ENCODE peak calls at places on chromosomes 4 and X, in six cellular contexts. K, A, C, Y, N and X are unnamed samples.

GRCh38 chr4:74473155-74473811 is 28.3 kb downstream of the AREG start:
- DNase-seq in Y (peak; percentile 92), C (peak; percentile 27), A (no peak), N (peak; percentile 91), K (no peak), X (peak; percentile 63)

GRCh38 chr4:88818650-88819470 is 121.2 kb upstream of the NAP1L5 start:
- DNase-seq in K (no peak), N (peak; percentile 46), C (peak; percentile 57), Y (peak; percentile 66), A (peak; percentile 69), X (peak; percentile 20)

GRCh38 chr4:7771056-7771455 is 168.6 kb downstream of the AFAP1 start:
- DNase-seq in K (peak; percentile 20), N (no peak), A (no peak), Y (no peak), C (no peak), X (no peak)

GRCh38 chrX:155056877-155057792 is 13.8 kb downstream of the CMC4 start:
- DNase-seq in K (peak; percentile 71), Y (peak; percentile 85), C (peak; percentile 68), A (peak; percentile 70), N (peak; percentile 45), X (peak; percentile 26)

GRCh38 chrX:11770320-11770719 is 12.3 kb downstream of the MSL3 start:
- DNase-seq in A (no peak), K (no peak), Y (peak; percentile 71), N (peak; percentile 28), C (peak; percentile 49), X (no peak)

GRCh38 chrX:115330498-115331138 is 41.1 kb downstream of the LUZP4 start:
- DNase-seq in C (no peak), K (no peak), A (peak; percentile 28), Y (peak; percentile 82), N (peak; percentile 42), X (no peak)

GRCh38 chrX:2500091-2500680 is 590 bp downstream of the DHRSX start:
- DNase-seq in N (peak; percentile 52), C (peak; percentile 30), K (peak; percentile 79), A (peak; percentile 45), Y (peak; percentile 50), X (no peak)

GRCh38 chr4:67460574-67460973 is 84.7 kb downstream of the CENPC start:
- DNase-seq in A (no peak), C (no peak), N (no peak), K (no peak), Y (no peak), X (no peak)

GRCh38 chrX:136112781-136113180 is 34.6 kb upstream of the FHL1 start:
- DNase-seq in N (no peak), K (no peak), Y (peak; percentile 0), A (no peak), C (no peak), X (no peak)

GRCh38 chr4:14632041-14632440 is 370.2 kb upstream of the CPEB2 start:
- DNase-seq in C (no peak), K (no peak), A (no peak), Y (no peak), N (no peak), X (no peak)

GRCh38 chr4:183522821-183523220 is 18.0 kb downstream of the ING2 start:
- DNase-seq in N (no peak), Y (no peak), C (no peak), A (no peak), K (no peak), X (no peak)

GRCh38 chr4:122652379-122652778 is 31.5 kb upstream of the IL21 start:
- DNase-seq in Y (peak; percentile 84), K (no peak), A (peak; percentile 32), N (peak; percentile 79), C (no peak), X (peak; percentile 44)

GRCh38 chr4:124334119-124334518 is 378.4 kb downstream of the ANKRD50 start:
- DNase-seq in A (peak; percentile 28), N (peak; percentile 83), C (no peak), Y (peak; percentile 91), K (no peak), X (peak; percentile 66)

GRCh38 chrX:132501606-132502005 is 12.8 kb upstream of the MBNL3 start:
- DNase-seq in N (no peak), Y (no peak), K (no peak), A (no peak), C (no peak), X (no peak)

GRCh38 chr4:83234902-83235644 is 49.5 kb downstream of the COQ2 start:
- DNase-seq in K (no peak), N (no peak), C (no peak), Y (no peak), A (no peak), X (no peak)

GRCh38 chr4:76987153-76987562 is 37.6 kb downstream of the SEPTIN11 start:
- DNase-seq in C (peak; percentile 27), Y (peak; percentile 97), N (peak; percentile 96), K (no peak), A (no peak), X (peak; percentile 96)

GRCh38 chr4:169745291-169745690 is 12.5 kb downstream of the HPF1 start:
- DNase-seq in N (no peak), K (no peak), Y (peak; percentile 81), C (no peak), A (no peak), X (no peak)

DNA sequence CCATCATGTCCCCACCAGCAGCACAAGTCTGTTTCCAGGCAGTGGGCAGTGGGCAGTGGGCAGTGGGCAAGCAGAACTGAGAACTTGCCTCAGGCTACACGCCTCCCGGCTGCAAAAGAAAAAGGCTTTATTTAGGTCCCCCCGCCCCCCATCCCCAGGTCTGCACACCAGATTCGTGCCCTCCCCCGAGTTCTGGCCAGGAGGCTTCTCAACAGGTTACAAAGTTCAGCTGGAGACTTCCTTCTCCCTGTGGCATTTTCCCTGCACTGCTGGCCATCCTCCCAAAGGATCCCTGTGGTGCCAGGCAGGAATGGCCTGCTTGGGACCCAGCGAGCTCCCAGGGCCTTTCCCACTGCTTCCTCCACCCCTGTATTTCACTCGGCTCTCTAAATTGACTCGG is 97.0 kb upstream of the TRIM2 start:
- DNase-seq in Y (no peak), A (no peak), N (no peak), K (no peak), C (no peak), X (no peak)
- H3K27me3 ChIP-seq in Y (no peaks in the 10 kb centered on the region), A (no peaks in the 10 kb centered on the region), N (peaks cover 6% of the 10 kb centered on the region), K (no peaks in the 10 kb centered on the region), C (no peaks in the 10 kb centered on the region), X (peaks cover 20% of the 10 kb centered on the region)

DNA sequence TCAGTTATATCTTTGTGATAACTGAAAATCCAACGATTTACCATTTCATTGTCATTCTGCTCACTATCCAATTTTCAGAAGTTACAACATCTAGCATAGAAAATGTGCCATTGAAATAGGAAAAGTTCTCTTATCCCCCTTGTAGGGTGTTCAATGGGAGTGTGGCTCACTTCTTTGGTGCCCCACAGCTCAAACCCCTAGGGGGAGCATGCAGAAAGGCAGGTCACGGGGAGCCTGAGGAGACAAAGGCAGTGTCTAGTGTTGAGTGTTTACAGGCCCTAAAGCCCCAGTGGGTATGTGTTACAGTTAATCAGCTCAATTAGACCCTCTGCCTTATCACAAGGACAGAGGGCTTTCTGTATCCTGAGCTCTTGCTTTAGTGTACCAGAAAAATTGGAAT is 243.4 kb upstream of the GRID2 start:
- DNase-seq in K (no peak), C (no peak), A (no peak), N (no peak), Y (no peak), X (no peak)
- H3K27ac ChIP-seq in K (no peak overlapping the region), C (no peak overlapping the region), A (no peak overlapping the region), N (no peak overlapping the region), Y (no peak overlapping the region), X (no peak overlapping the region)

GRCh38 chrX:84475101-84475500 is 27.2 kb downstream of the HDX start:
- DNase-seq in K (no peak), A (no peak), Y (no peak), C (no peak), N (no peak), X (no peak)
- H3K27me3 ChIP-seq in K (no peaks in the 10 kb centered on the region), A (no peaks in the 10 kb centered on the region), Y (no peaks in the 10 kb centered on the region), C (no peaks in the 10 kb centered on the region), N (no peaks in the 10 kb centered on the region), X (no peaks in the 10 kb centered on the region)

GRCh38 chr4:26356067-26356466 is 35.3 kb downstream of the RBPJ start:
- DNase-seq in K (no peak), N (no peak), C (no peak), Y (peak; percentile 53), A (no peak), X (no peak)
- H3K27ac ChIP-seq in K (no peak overlapping the region), N (no peak overlapping the region), C (no peak overlapping the region), Y (peak overlapping the region; percentile 75), A (no peak overlapping the region), X (no peak overlapping the region)